ENCODE peak calls at places on chromosomes 4 and X, in eight cellular contexts. V is CD8-positive, alpha-beta T cell; R is ovary; I is suprapubic skin; T is ascending aorta; M is DND-41; W is cardiac fibroblast; J is lower leg skin. N is an unnamed sample.

GRCh38 chr4:6235012-6235411 is 34.6 kb upstream of the WFS1 start:
- DNase-seq in T (peak), J (no peak), M (no peak), R (no peak), I (peak), W (no peak), V (no peak), N (no peak)

GRCh38 chr4:73701116-73701515 is 39.3 kb upstream of the CXCL8 start:
- DNase-seq in J (no peak), R (no peak), W (peak), T (no peak), M (no peak), V (no peak), I (no peak), N (no peak)

GRCh38 chr4:184347251-184348239 is 126.8 kb downstream of the IRF2 start:
- DNase-seq in R (no peak), V (no peak), W (peak), J (peak), T (peak), I (no peak), M (no peak), N (peak)

GRCh38 chrX:152072236-152072635 is 66.1 kb downstream of the MAGEA10 start:
- DNase-seq in R (no peak), I (no peak), T (no peak), J (no peak), V (no peak), M (no peak), W (peak), N (no peak)

GRCh38 chrX:110003167-110004156 is 548 bp downstream of the TMEM164 start:
- DNase-seq in W (peak), I (peak), V (no peak), T (no peak), M (peak), J (no peak), R (peak), N (no peak)

GRCh38 chrX:101415180-101416130 is 7.4 kb downstream of the HNRNPH2 start:
- DNase-seq in T (no peak), I (no peak), R (peak), V (peak), J (peak), W (peak), M (peak), N (peak)

GRCh38 chrX:22690116-22690515 is 309.6 kb upstream of the DDX53 start:
- DNase-seq in T (no peak), V (no peak), J (no peak), W (peak), R (no peak), M (no peak), I (no peak), N (no peak)

GRCh38 chr4:150160473-150160872 is 82.2 kb downstream of the DCLK2 start:
- DNase-seq in V (no peak), I (no peak), W (peak), R (no peak), M (no peak), T (no peak), J (no peak), N (no peak)

GRCh38 chrX:16822723-16823122 is 36.5 kb downstream of the TXLNG start:
- DNase-seq in W (peak), R (no peak), M (no peak), T (no peak), I (no peak), V (no peak), J (no peak), N (no peak)

GRCh38 chrX:148536961-148537360 is 36.5 kb downstream of the AFF2 start:
- DNase-seq in W (peak), T (no peak), V (no peak), I (no peak), R (no peak), M (no peak), J (no peak), N (no peak)

GRCh38 chr4:1045193-1045594 is 33.8 kb downstream of the FGFRL1 start:
- DNase-seq in M (no peak), I (no peak), V (no peak), T (no peak), W (no peak), R (peak), J (no peak), N (peak)

GRCh38 chr4:78061939-78062603 is 4.9 kb downstream of the FRAS1 start:
- DNase-seq in W (no peak), I (no peak), R (no peak), J (no peak), T (no peak), M (no peak), V (no peak), N (no peak)

GRCh38 chr4:89136525-89136924 is 25.2 kb downstream of the TIGD2 start:
- DNase-seq in R (no peak), M (no peak), J (no peak), V (no peak), I (no peak), W (no peak), T (no peak), N (no peak)

GRCh38 chrX:68490644-68491043 is 8.2 kb upstream of the YIPF6 start:
- DNase-seq in V (no peak), W (peak), J (no peak), I (no peak), R (no peak), T (no peak), M (no peak), N (no peak)
- TF ChIP-seq CTCF in V (no peak), W (peak), J (no peak), I (no peak), R (no peak), T (no peak), M (no peak), N (peak)

GRCh38 chrX:29687687-29688086 is 527.7 kb upstream of the MAGEB2 start:
- DNase-seq in V (no peak), W (peak), T (no peak), I (no peak), M (no peak), R (no peak), J (no peak), N (no peak)
- TF ChIP-seq CTCF in V (no peak), W (no peak), T (no peak), I (no peak), M (no peak), R (no peak), J (no peak), N (no peak)

DNA sequence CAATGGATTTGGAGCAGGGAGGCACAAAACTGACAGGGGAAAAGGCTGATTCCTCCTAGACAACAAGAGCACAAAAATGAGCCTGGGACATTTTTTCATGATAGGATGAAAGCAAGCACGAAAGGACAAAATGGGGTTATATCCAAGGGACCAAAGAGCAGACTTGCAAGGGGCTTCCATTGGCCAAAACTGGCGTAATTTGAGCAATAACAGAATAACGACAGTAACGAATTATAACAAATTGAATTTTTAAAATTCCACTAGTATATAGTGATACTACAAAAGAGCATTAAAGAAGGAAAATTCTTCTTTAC is 10.3 kb downstream of the SPP1 start:
- DNase-seq in I (no peak), M (no peak), J (no peak), V (no peak), R (no peak), W (no peak), T (no peak), N (no peak)
- TF ChIP-seq CTCF in I (no peak), M (no peak), J (no peak), V (no peak), R (no peak), W (no peak), T (no peak), N (peak)

DNA sequence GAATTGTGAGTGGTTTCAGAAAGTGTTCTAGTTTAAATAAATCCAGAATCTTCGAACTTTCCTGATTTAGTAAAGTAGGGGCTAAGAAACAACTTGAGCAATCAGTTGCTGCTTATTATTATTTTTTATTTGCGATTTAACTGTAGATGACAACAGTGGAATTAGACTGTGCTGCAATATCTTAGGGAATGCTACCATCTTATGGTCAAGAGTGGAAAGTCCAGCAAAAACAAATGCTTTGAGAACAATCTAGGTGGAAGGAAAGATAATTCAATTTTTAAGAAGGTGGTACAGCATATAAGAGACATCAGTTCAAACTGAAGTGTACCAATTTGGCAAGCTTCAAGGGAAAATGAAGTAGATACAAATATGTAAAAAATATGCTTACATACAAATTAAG is 73.3 kb downstream of the CYLC1 start:
- DNase-seq in J (no peak), I (no peak), W (no peak), M (no peak), V (no peak), T (no peak), R (no peak), N (no peak)
- TF ChIP-seq CTCF in J (no peak), I (no peak), W (no peak), M (no peak), V (no peak), T (no peak), R (no peak), N (no peak)

GRCh38 chrX:153907456-153907855 is 3.0 kb downstream of the AVPR2 start:
- DNase-seq in M (no peak), J (no peak), I (no peak), R (no peak), T (no peak), W (no peak), V (no peak), N (no peak)
- TF ChIP-seq CTCF in M (no peak), J (no peak), I (no peak), R (no peak), T (no peak), W (no peak), V (no peak), N (no peak)

GRCh38 chr4:153643406-153644016 is 40.6 kb upstream of the TLR2 start:
- DNase-seq in I (no peak), R (no peak), M (no peak), W (peak), T (no peak), J (no peak), V (no peak), N (no peak)
- TF ChIP-seq CTCF in I (no peak), R (no peak), M (peak), W (peak), T (no peak), J (no peak), V (peak), N (peak)